ENCODE peak calls at places on chromosomes 2 and 18, in four cellular contexts. U, C, A and O are unnamed samples.

GRCh38 chr2:218856168-218856895 is 3.3 kb upstream of the WNT6 start:
- DNase-seq in U (no peak), C (no peak), A (no peak), O (no peak)

GRCh38 chr2:232541195-232541960 is 1.9 kb downstream of the CHRNG start:
- DNase-seq in A (no peak), U (no peak), C (no peak), O (no peak)

GRCh38 chr2:226079677-226080076 is 680.2 kb downstream of the NYAP2 start:
- DNase-seq in C (no peak), U (no peak), A (peak; percentile 82), O (peak; percentile 91)

GRCh38 chr2:233031556-233032500 is 644 bp upstream of the NEU2 start:
- DNase-seq in A (no peak), U (no peak), C (no peak), O (no peak)

GRCh38 chr2:70161069-70161534 is 29.7 kb downstream of the C2orf42 start:
- DNase-seq in A (peak; percentile 54), C (no peak), U (no peak), O (no peak)

GRCh38 chr2:16272038-16272788 is 331.9 kb downstream of the MYCN start:
- DNase-seq in U (no peak), A (no peak), C (no peak), O (no peak)

GRCh38 chr18:75341267-75341666 is 86.2 kb downstream of the SMIM21 start:
- DNase-seq in C (no peak), A (no peak), U (no peak), O (no peak)

GRCh38 chr2:168614291-168615018 is 158.4 kb downstream of the CERS6 start:
- DNase-seq in C (no peak), A (no peak), U (no peak), O (no peak)

GRCh38 chr2:235707411-235708096 is 213.7 kb downstream of the AGAP1 start:
- DNase-seq in U (no peak), C (no peak), A (no peak), O (no peak)

GRCh38 chr2:213238753-213239591 is 45.3 kb upstream of the SPAG16 start:
- DNase-seq in A (peak; percentile 69), U (no peak), C (peak; percentile 18), O (peak; percentile 41)

GRCh38 chr18:26497881-26498280 is 50.5 kb downstream of the KCTD1 start:
- DNase-seq in C (no peak), A (no peak), U (no peak), O (no peak)

GRCh38 chr2:215870986-215871385 is 142.4 kb downstream of the MREG start:
- DNase-seq in A (no peak), U (no peak), C (no peak), O (no peak)

GRCh38 chr18:36572135-36572856 is 256.5 kb downstream of the TPGS2 start:
- DNase-seq in A (no peak), U (no peak), C (peak; percentile 27), O (no peak)

GRCh38 chr2:9392895-9393757 is 30.2 kb downstream of the ITGB1BP1 start:
- DNase-seq in A (no peak), U (no peak), C (peak; percentile 13), O (no peak)

GRCh38 chr18:74598350-74599001 is 806 bp downstream of the ZNF407 start:
- DNase-seq in U (peak; percentile 59), C (no peak), A (no peak), O (no peak)

GRCh38 chr2:46922049-46922448 is 6.4 kb upstream of the MCFD2 start:
- DNase-seq in U (no peak), C (no peak), A (no peak), O (peak; percentile 62)

GRCh38 chr2:79219383-79219988 is 59.9 kb upstream of the REG3A start:
- DNase-seq in U (no peak), C (no peak), A (peak; percentile 26), O (no peak)

GRCh38 chr2:224802407-224802806 is 86.2 kb upstream of the CCDC195 start:
- DNase-seq in U (no peak), C (no peak), A (peak; percentile 39), O (no peak)

GRCh38 chr2:209685340-209685739 is 86.3 kb upstream of the UNC80 start:
- DNase-seq in A (no peak), U (no peak), C (no peak), O (no peak)

GRCh38 chr2:159807183-159808037 is 9.4 kb upstream of the CD302 start:
- DNase-seq in A (no peak), C (no peak), U (no peak), O (peak; percentile 38)

GRCh38 chr18:66344227-66344626 is 259.7 kb downstream of the CDH19 start:
- DNase-seq in C (no peak), U (no peak), A (no peak), O (no peak)

GRCh38 chr2:170905864-170906263 is 23.2 kb upstream of the GORASP2 start:
- DNase-seq in A (no peak), C (no peak), U (no peak), O (no peak)

GRCh38 chr2:19630921-19631320 is 270.9 kb downstream of the TTC32 start:
- DNase-seq in U (no peak), C (no peak), A (no peak), O (peak; percentile 25)

GRCh38 chr2:43127208-43127940 is 99.0 kb downstream of the ZFP36L2 start:
- DNase-seq in U (peak; percentile 70), C (no peak), A (no peak), O (no peak)

GRCh38 chr2:237132799-237133198 is 47.1 kb downstream of the COPS8 start:
- DNase-seq in U (no peak), C (no peak), A (no peak), O (no peak)

GRCh38 chr2:68594674-68595492 is 48.5 kb upstream of the PROKR1 start:
- DNase-seq in A (no peak), C (no peak), U (peak; percentile 21), O (no peak)

GRCh38 chr2:216546231-216546630 is 47.6 kb downstream of the RPL37A start:
- DNase-seq in C (no peak), A (no peak), U (no peak), O (no peak)

GRCh38 chr2:231854616-231855125 is 68.4 kb downstream of the COPS7B start:
- DNase-seq in U (no peak), C (no peak), A (no peak), O (no peak)

GRCh38 chr2:151237422-151238012 is 24.1 kb downstream of the RBM43 start:
- DNase-seq in C (no peak), U (no peak), A (no peak), O (no peak)

GRCh38 chr18:33107511-33107910 is 333.0 kb downstream of the CCDC178 start:
- DNase-seq in U (no peak), A (no peak), C (no peak), O (no peak)

GRCh38 chr2:128511731-128512663 is 193.3 kb upstream of the HS6ST1 start:
- DNase-seq in A (no peak), C (no peak), U (no peak), O (no peak)

GRCh38 chr2:9610781-9611548 is 19.8 kb downstream of the YWHAQ start:
- DNase-seq in U (no peak), A (no peak), C (no peak), O (no peak)

GRCh38 chr2:174965992-174966789 is 39.0 kb downstream of the CHN1 start:
- DNase-seq in A (no peak), U (no peak), C (no peak), O (no peak)

GRCh38 chr2:32357545-32358482 is 991 bp downstream of the BIRC6 start:
- DNase-seq in U (peak; percentile 32), A (no peak), C (no peak), O (peak; percentile 16)

GRCh38 chr2:124796647-124797437 is 771.8 kb downstream of the CNTNAP5 start:
- DNase-seq in A (no peak), U (no peak), C (no peak), O (no peak)

GRCh38 chr2:159744363-159744762 is 32.1 kb downstream of the MARCHF7 start:
- DNase-seq in A (no peak), U (no peak), C (no peak), O (peak; percentile 77)

GRCh38 chr2:196220671-196221070 is 49.3 kb upstream of the STK17B start:
- DNase-seq in U (no peak), A (no peak), C (no peak), O (no peak)